ENCODE peak calls at places on chromosomes 2 and 18, in nine cellular contexts. One of them, this sample, is unnamed.

GRCh38 chr2:55859875-55860274 is 63.7 kb downstream of the EFEMP1 start:
- DNase-seq in psoas muscle: no peak
- DNase-seq in astrocyte of the spinal cord: no peak
- DNase-seq in HCT116: no peak
- DNase-seq in dorsolateral prefrontal cortex: no peak
- DNase-seq in AG04450: no peak
- DNase-seq in brain microvascular endothelial cell: no peak
- DNase-seq in cardiac muscle cell: no peak
- DNase-seq in IMR-90: no peak
- DNase-seq in this sample: no peak

GRCh38 chr2:71974846-71975245 is 172.8 kb downstream of the CYP26B1 start:
- DNase-seq in brain microvascular endothelial cell: no peak
- DNase-seq in cardiac muscle cell: no peak
- DNase-seq in dorsolateral prefrontal cortex: no peak
- DNase-seq in HCT116: no peak
- DNase-seq in AG04450: no peak
- DNase-seq in psoas muscle: no peak
- DNase-seq in IMR-90: no peak
- DNase-seq in astrocyte of the spinal cord: no peak
- DNase-seq in this sample: peak; percentile 4

GRCh38 chr2:179129574-179130238 is 79.8 kb upstream of the CCDC141 start:
- DNase-seq in astrocyte of the spinal cord: peak; percentile 28
- DNase-seq in cardiac muscle cell: peak; percentile 19
- DNase-seq in AG04450: no peak
- DNase-seq in HCT116: no peak
- DNase-seq in brain microvascular endothelial cell: no peak
- DNase-seq in dorsolateral prefrontal cortex: no peak
- DNase-seq in psoas muscle: no peak
- DNase-seq in IMR-90: peak; percentile 10
- DNase-seq in this sample: peak; percentile 44

GRCh38 chr2:129192841-129193253 is 786.6 kb upstream of the RAB6C start:
- DNase-seq in astrocyte of the spinal cord: no peak
- DNase-seq in cardiac muscle cell: no peak
- DNase-seq in IMR-90: no peak
- DNase-seq in brain microvascular endothelial cell: no peak
- DNase-seq in AG04450: no peak
- DNase-seq in psoas muscle: no peak
- DNase-seq in dorsolateral prefrontal cortex: no peak
- DNase-seq in HCT116: no peak
- DNase-seq in this sample: no peak

GRCh38 chr2:232487385-232488096 is at the start of gene ECEL1:
- DNase-seq in IMR-90: no peak
- DNase-seq in HCT116: no peak
- DNase-seq in cardiac muscle cell: peak; percentile 55
- DNase-seq in brain microvascular endothelial cell: no peak
- DNase-seq in dorsolateral prefrontal cortex: no peak
- DNase-seq in AG04450: no peak
- DNase-seq in psoas muscle: peak; percentile 44
- DNase-seq in astrocyte of the spinal cord: no peak
- DNase-seq in this sample: no peak

GRCh38 chr2:43105586-43106562 is 120.5 kb downstream of the ZFP36L2 start:
- DNase-seq in IMR-90: peak; percentile 73
- DNase-seq in cardiac muscle cell: no peak
- DNase-seq in brain microvascular endothelial cell: peak; percentile 58
- DNase-seq in AG04450: peak; percentile 59
- DNase-seq in psoas muscle: peak; percentile 69
- DNase-seq in HCT116: peak; percentile 4
- DNase-seq in astrocyte of the spinal cord: no peak
- DNase-seq in dorsolateral prefrontal cortex: no peak
- DNase-seq in this sample: peak; percentile 65

GRCh38 chr2:99085400-99085799 is 56.1 kb upstream of the C2orf15 start:
- DNase-seq in psoas muscle: no peak
- DNase-seq in IMR-90: no peak
- DNase-seq in cardiac muscle cell: peak; percentile 13
- DNase-seq in brain microvascular endothelial cell: no peak
- DNase-seq in HCT116: no peak
- DNase-seq in dorsolateral prefrontal cortex: no peak
- DNase-seq in astrocyte of the spinal cord: no peak
- DNase-seq in AG04450: no peak
- DNase-seq in this sample: peak; percentile 16

GRCh38 chr2:165313448-165313847 is 74.2 kb downstream of the SCN2A start:
- DNase-seq in brain microvascular endothelial cell: no peak
- DNase-seq in AG04450: no peak
- DNase-seq in dorsolateral prefrontal cortex: no peak
- DNase-seq in astrocyte of the spinal cord: no peak
- DNase-seq in cardiac muscle cell: no peak
- DNase-seq in IMR-90: no peak
- DNase-seq in psoas muscle: no peak
- DNase-seq in HCT116: no peak
- DNase-seq in this sample: no peak

GRCh38 chr2:120465989-120466703 is 120.2 kb downstream of the INHBB start:
- DNase-seq in psoas muscle: no peak
- DNase-seq in cardiac muscle cell: peak; percentile 24
- DNase-seq in IMR-90: no peak
- DNase-seq in HCT116: no peak
- DNase-seq in AG04450: no peak
- DNase-seq in dorsolateral prefrontal cortex: no peak
- DNase-seq in brain microvascular endothelial cell: no peak
- DNase-seq in astrocyte of the spinal cord: no peak
- DNase-seq in this sample: no peak

GRCh38 chr2:149042881-149043280 is 4.4 kb downstream of the LYPD6B start:
- DNase-seq in dorsolateral prefrontal cortex: no peak
- DNase-seq in AG04450: no peak
- DNase-seq in HCT116: no peak
- DNase-seq in psoas muscle: no peak
- DNase-seq in cardiac muscle cell: no peak
- DNase-seq in brain microvascular endothelial cell: no peak
- DNase-seq in astrocyte of the spinal cord: no peak
- DNase-seq in IMR-90: no peak
- DNase-seq in this sample: no peak

GRCh38 chr18:49021076-49021432 is 70.3 kb upstream of the SMAD7 start:
- DNase-seq in cardiac muscle cell: no peak
- DNase-seq in dorsolateral prefrontal cortex: no peak
- DNase-seq in brain microvascular endothelial cell: no peak
- DNase-seq in astrocyte of the spinal cord: no peak
- DNase-seq in IMR-90: no peak
- DNase-seq in psoas muscle: peak; percentile 39
- DNase-seq in AG04450: no peak
- DNase-seq in HCT116: no peak
- DNase-seq in this sample: no peak

GRCh38 chr2:109422071-109422757 is 191.6 kb downstream of the SEPTIN10 start:
- DNase-seq in brain microvascular endothelial cell: no peak
- DNase-seq in psoas muscle: peak; percentile 63
- DNase-seq in dorsolateral prefrontal cortex: no peak
- DNase-seq in HCT116: no peak
- DNase-seq in astrocyte of the spinal cord: no peak
- DNase-seq in IMR-90: peak; percentile 28
- DNase-seq in AG04450: no peak
- DNase-seq in cardiac muscle cell: peak; percentile 40
- DNase-seq in this sample: no peak

GRCh38 chr2:109487237-109487869 is 126.4 kb downstream of the SEPTIN10 start:
- DNase-seq in psoas muscle: no peak
- DNase-seq in cardiac muscle cell: no peak
- DNase-seq in brain microvascular endothelial cell: peak; percentile 78
- DNase-seq in HCT116: no peak
- DNase-seq in dorsolateral prefrontal cortex: no peak
- DNase-seq in AG04450: peak; percentile 85
- DNase-seq in astrocyte of the spinal cord: peak; percentile 83
- DNase-seq in IMR-90: peak; percentile 95
- DNase-seq in this sample: peak; percentile 47

GRCh38 chr2:46010925-46011490 is 286.2 kb upstream of the EPAS1 start:
- DNase-seq in astrocyte of the spinal cord: peak; percentile 64
- DNase-seq in dorsolateral prefrontal cortex: no peak
- DNase-seq in IMR-90: peak; percentile 74
- DNase-seq in psoas muscle: no peak
- DNase-seq in HCT116: peak; percentile 19
- DNase-seq in brain microvascular endothelial cell: no peak
- DNase-seq in cardiac muscle cell: peak; percentile 41
- DNase-seq in AG04450: no peak
- DNase-seq in this sample: peak; percentile 81

GRCh38 chr18:68779169-68779568 is 18.7 kb upstream of the CCDC102B start:
- DNase-seq in psoas muscle: no peak
- DNase-seq in HCT116: no peak
- DNase-seq in IMR-90: peak; percentile 83
- DNase-seq in cardiac muscle cell: no peak
- DNase-seq in dorsolateral prefrontal cortex: no peak
- DNase-seq in brain microvascular endothelial cell: no peak
- DNase-seq in AG04450: no peak
- DNase-seq in astrocyte of the spinal cord: peak; percentile 17
- DNase-seq in this sample: peak; percentile 92

DNA sequence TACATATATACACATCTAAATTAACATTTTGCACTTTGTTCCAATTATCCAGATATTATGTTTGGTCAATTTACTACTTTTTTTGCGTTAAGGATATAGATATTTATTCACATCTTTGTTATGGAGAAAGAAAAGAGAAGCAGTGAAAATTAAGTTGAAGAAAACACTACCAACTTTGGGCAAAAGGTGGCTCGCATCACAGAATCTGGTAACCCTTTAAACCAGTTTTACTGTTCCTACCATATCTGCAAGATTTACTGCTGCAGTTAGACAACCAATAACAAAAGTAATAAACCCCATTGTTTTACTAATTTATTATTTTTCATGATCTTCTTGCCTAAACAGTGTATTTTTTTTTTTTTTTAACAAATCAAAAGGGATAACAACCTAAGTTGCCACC is 53.6 kb downstream of the SMAD2 start:
- DNase-seq in cardiac muscle cell: no peak
- DNase-seq in astrocyte of the spinal cord: no peak
- DNase-seq in psoas muscle: no peak
- DNase-seq in AG04450: no peak
- DNase-seq in IMR-90: no peak
- DNase-seq in dorsolateral prefrontal cortex: no peak
- DNase-seq in HCT116: no peak
- DNase-seq in brain microvascular endothelial cell: no peak
- DNase-seq in this sample: no peak
- TF ChIP-seq CTCF in cardiac muscle cell: no peak
- TF ChIP-seq CTCF in astrocyte of the spinal cord: no peak
- TF ChIP-seq CTCF in psoas muscle: no peak
- TF ChIP-seq CTCF in AG04450: no peak
- TF ChIP-seq CTCF in IMR-90: no peak
- TF ChIP-seq CTCF in dorsolateral prefrontal cortex: no peak
- TF ChIP-seq CTCF in HCT116: no peak
- TF ChIP-seq CTCF in brain microvascular endothelial cell: no peak
- TF ChIP-seq CTCF in this sample: no peak

GRCh38 chr2:73610111-73610510 is 32.1 kb downstream of the NAT8 start:
- DNase-seq in IMR-90: no peak
- DNase-seq in brain microvascular endothelial cell: no peak
- DNase-seq in cardiac muscle cell: no peak
- DNase-seq in AG04450: no peak
- DNase-seq in psoas muscle: no peak
- DNase-seq in dorsolateral prefrontal cortex: no peak
- DNase-seq in HCT116: no peak
- DNase-seq in astrocyte of the spinal cord: no peak
- DNase-seq in this sample: no peak

GRCh38 chr2:73614997-73615396 is 27.2 kb downstream of the NAT8 start:
- DNase-seq in AG04450: no peak
- DNase-seq in cardiac muscle cell: no peak
- DNase-seq in psoas muscle: no peak
- DNase-seq in astrocyte of the spinal cord: no peak
- DNase-seq in dorsolateral prefrontal cortex: no peak
- DNase-seq in HCT116: no peak
- DNase-seq in IMR-90: no peak
- DNase-seq in brain microvascular endothelial cell: no peak
- DNase-seq in this sample: no peak

GRCh38 chr2:73614105-73614504 is 28.1 kb downstream of the NAT8 start:
- DNase-seq in cardiac muscle cell: no peak
- DNase-seq in IMR-90: no peak
- DNase-seq in brain microvascular endothelial cell: no peak
- DNase-seq in psoas muscle: no peak
- DNase-seq in dorsolateral prefrontal cortex: no peak
- DNase-seq in astrocyte of the spinal cord: no peak
- DNase-seq in HCT116: no peak
- DNase-seq in AG04450: no peak
- DNase-seq in this sample: no peak

GRCh38 chr2:73611193-73611592 is 31.0 kb downstream of the NAT8 start:
- DNase-seq in brain microvascular endothelial cell: no peak
- DNase-seq in HCT116: no peak
- DNase-seq in AG04450: no peak
- DNase-seq in dorsolateral prefrontal cortex: no peak
- DNase-seq in IMR-90: no peak
- DNase-seq in astrocyte of the spinal cord: no peak
- DNase-seq in psoas muscle: no peak
- DNase-seq in cardiac muscle cell: no peak
- DNase-seq in this sample: no peak

GRCh38 chr2:73611867-73612266 is 30.4 kb downstream of the NAT8 start:
- DNase-seq in astrocyte of the spinal cord: no peak
- DNase-seq in cardiac muscle cell: no peak
- DNase-seq in IMR-90: peak; percentile 31
- DNase-seq in AG04450: no peak
- DNase-seq in psoas muscle: no peak
- DNase-seq in brain microvascular endothelial cell: no peak
- DNase-seq in HCT116: no peak
- DNase-seq in dorsolateral prefrontal cortex: no peak
- DNase-seq in this sample: no peak
- H3K4me3 ChIP-seq in astrocyte of the spinal cord: no peak overlapping the region
- H3K4me3 ChIP-seq in cardiac muscle cell: no peak overlapping the region
- H3K4me3 ChIP-seq in IMR-90: no peak overlapping the region
- H3K4me3 ChIP-seq in AG04450: no peak overlapping the region
- H3K4me3 ChIP-seq in psoas muscle: no peak overlapping the region
- H3K4me3 ChIP-seq in brain microvascular endothelial cell: no peak overlapping the region
- H3K4me3 ChIP-seq in HCT116: no peak overlapping the region
- H3K4me3 ChIP-seq in dorsolateral prefrontal cortex: no peak overlapping the region
- H3K4me3 ChIP-seq in this sample: no peak overlapping the region

GRCh38 chr2:10520154-10520553 is 72.0 kb upstream of the ODC1 start:
- DNase-seq in cardiac muscle cell: no peak
- DNase-seq in brain microvascular endothelial cell: no peak
- DNase-seq in IMR-90: no peak
- DNase-seq in HCT116: no peak
- DNase-seq in AG04450: no peak
- DNase-seq in dorsolateral prefrontal cortex: no peak
- DNase-seq in psoas muscle: no peak
- DNase-seq in astrocyte of the spinal cord: no peak
- DNase-seq in this sample: no peak
- TF ChIP-seq CTCF in cardiac muscle cell: no peak
- TF ChIP-seq CTCF in brain microvascular endothelial cell: no peak
- TF ChIP-seq CTCF in IMR-90: no peak
- TF ChIP-seq CTCF in HCT116: no peak
- TF ChIP-seq CTCF in AG04450: no peak
- TF ChIP-seq CTCF in dorsolateral prefrontal cortex: no peak
- TF ChIP-seq CTCF in psoas muscle: no peak
- TF ChIP-seq CTCF in astrocyte of the spinal cord: no peak
- TF ChIP-seq CTCF in this sample: peak; percentile 2

DNA sequence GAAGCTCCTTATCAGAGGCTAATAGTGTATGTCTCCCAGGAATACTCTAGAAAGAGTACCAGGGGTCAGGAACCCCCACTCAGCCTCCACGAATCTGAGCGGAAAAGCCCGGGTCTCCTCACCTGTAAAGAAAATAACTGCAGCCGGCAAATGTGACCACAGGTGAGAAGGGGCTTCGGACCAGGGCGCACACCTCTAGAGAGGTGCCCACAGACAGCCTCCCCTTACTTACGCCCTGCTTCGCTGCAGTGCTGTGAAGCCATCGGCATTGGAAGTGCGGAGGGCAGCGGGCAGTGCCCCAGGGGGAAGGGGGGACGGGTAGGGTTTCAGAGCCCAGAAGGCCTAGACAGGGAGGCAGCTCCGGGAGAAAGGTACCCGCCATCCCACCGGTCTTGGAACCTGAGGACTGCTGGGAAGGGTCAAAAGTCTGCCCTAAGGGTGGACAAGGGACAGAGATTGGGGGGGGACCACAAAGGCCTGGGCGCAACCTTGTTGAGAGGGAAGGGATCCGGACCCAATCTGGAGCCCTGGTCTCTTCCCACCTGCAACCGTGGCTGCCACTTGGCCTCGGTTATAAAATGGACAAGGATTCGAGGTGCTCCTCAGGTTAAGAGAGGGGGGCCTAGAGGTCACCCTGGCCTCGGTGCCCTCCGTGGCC is 642 bp upstream of the STEAP3 start:
- DNase-seq in brain microvascular endothelial cell: no peak
- DNase-seq in psoas muscle: no peak
- DNase-seq in dorsolateral prefrontal cortex: no peak
- DNase-seq in HCT116: no peak
- DNase-seq in IMR-90: no peak
- DNase-seq in cardiac muscle cell: no peak
- DNase-seq in astrocyte of the spinal cord: no peak
- DNase-seq in AG04450: no peak
- DNase-seq in this sample: no peak
- H3K4me3 ChIP-seq in brain microvascular endothelial cell: peak overlapping the region; percentile 68
- H3K4me3 ChIP-seq in psoas muscle: peak overlapping the region; percentile 97
- H3K4me3 ChIP-seq in dorsolateral prefrontal cortex: peak overlapping the region; percentile 59
- H3K4me3 ChIP-seq in HCT116: peak overlapping the region; percentile 86
- H3K4me3 ChIP-seq in IMR-90: peak overlapping the region; percentile 91
- H3K4me3 ChIP-seq in cardiac muscle cell: peak overlapping the region; percentile 33
- H3K4me3 ChIP-seq in astrocyte of the spinal cord: peak overlapping the region; percentile 65
- H3K4me3 ChIP-seq in AG04450: peak overlapping the region; percentile 70
- H3K4me3 ChIP-seq in this sample: peak overlapping the region; percentile 61

This sample was measured in fibroblast of pulmonary artery.